ENCODE peak calls at places on chromosomes 16 and 17, in six cellular contexts. L is HFF-Myc; F is hepatocyte; H is keratinocyte; R is NCI-H1417 treated with DMSO at 0.1 percent for 48 hours; K is effector CD4-positive, alpha-beta T cell. N is an unnamed sample.

GRCh38 chr17:60135951-60136666 is 13.7 kb upstream of the CA4 start:
- DNase-seq in R (no peak), H (no peak), F (no peak), L (no peak), K (no peak), N (no peak)

GRCh38 chr16:77223184-77223583 is 24.0 kb downstream of the SYCE1L start:
- DNase-seq in R (no peak), L (no peak), K (no peak), F (no peak), H (no peak), N (no peak)

GRCh38 chr16:49484454-49484853 is 110.8 kb downstream of the C16orf78 start:
- DNase-seq in F (peak), L (no peak), R (no peak), K (no peak), H (no peak), N (no peak)

GRCh38 chr16:52816993-52817392 is 235.7 kb downstream of the CHD9NB start:
- DNase-seq in L (no peak), R (no peak), F (no peak), H (no peak), K (no peak), N (no peak)

GRCh38 chr17:5837055-5837491 is 233.1 kb upstream of the WSCD1 start:
- DNase-seq in F (no peak), H (peak), R (no peak), L (no peak), K (no peak), N (peak)

GRCh38 chr17:78822552-78822951 is 18.1 kb downstream of the USP36 start:
- DNase-seq in R (no peak), H (no peak), F (peak), L (peak), K (no peak), N (no peak)

GRCh38 chr16:830871-831570 is 30.5 kb upstream of the GNG13 start:
- DNase-seq in H (no peak), R (no peak), L (no peak), K (no peak), F (no peak), N (no peak)

GRCh38 chr16:66457888-66458287 is 30.8 kb downstream of the BEAN1 start:
- DNase-seq in K (no peak), F (no peak), L (no peak), H (no peak), R (no peak), N (no peak)

GRCh38 chr16:75052481-75053211 is 53.8 kb downstream of the ZNRF1 start:
- DNase-seq in F (no peak), K (no peak), R (no peak), H (no peak), L (no peak), N (no peak)

GRCh38 chr17:60600490-60601431 is 768 bp downstream of the PPM1D start:
- DNase-seq in H (peak), F (peak), L (peak), R (no peak), K (peak), N (no peak)

GRCh38 chr17:73697872-73698271 is 53.6 kb upstream of the SDK2 start:
- DNase-seq in F (peak), K (no peak), R (peak), H (no peak), L (no peak), N (no peak)

GRCh38 chr17:75289832-75290337 is 652 bp upstream of the SLC25A19 start:
- DNase-seq in L (no peak), H (no peak), K (peak), R (no peak), F (peak), N (no peak)

GRCh38 chr16:27434141-27435051 is 32.4 kb downstream of the IL21R start:
- DNase-seq in R (no peak), F (no peak), K (no peak), L (no peak), H (no peak), N (no peak)

GRCh38 chr17:58333396-58334207 is 5.0 kb upstream of the TSPOAP1 start:
- DNase-seq in L (no peak), F (no peak), K (no peak), H (no peak), R (no peak), N (no peak)

GRCh38 chr17:35079547-35079946 is 16.0 kb upstream of the RFFL start:
- DNase-seq in H (no peak), R (no peak), K (no peak), F (peak), L (no peak), N (peak)

GRCh38 chr17:1764274-1764673 is 2.4 kb downstream of the SERPINF1 start:
- DNase-seq in L (peak), K (no peak), R (no peak), F (peak), H (no peak), N (peak)

GRCh38 chr17:79897243-79898063 is 58.2 kb upstream of the CBX4 start:
- DNase-seq in L (no peak), K (no peak), R (no peak), H (no peak), F (no peak), N (no peak)

GRCh38 chr17:83085103-83085502 is 5.7 kb downstream of the METRNL start:
- DNase-seq in R (no peak), F (no peak), L (no peak), K (no peak), H (no peak), N (no peak)

GRCh38 chr17:7466318-7466643 is 13.2 kb downstream of the ZBTB4 start:
- DNase-seq in H (no peak), R (no peak), K (no peak), F (no peak), L (no peak), N (no peak)

GRCh38 chr17:34797724-34798123 is 163.5 kb downstream of the CCT6B start:
- DNase-seq in K (no peak), F (peak), L (no peak), R (no peak), H (no peak), N (no peak)

GRCh38 chr16:87713469-87714229 is 52.1 kb downstream of the KLHDC4 start:
- DNase-seq in F (no peak), K (peak), R (no peak), L (no peak), H (no peak), N (no peak)

GRCh38 chr17:12918132-12918531 is 99.7 kb downstream of the ELAC2 start:
- DNase-seq in L (no peak), K (no peak), R (no peak), F (no peak), H (no peak), N (no peak)

GRCh38 chr17:70067104-70067503 is 7.9 kb upstream of the KCNJ16 start:
- DNase-seq in R (no peak), F (no peak), H (no peak), K (no peak), L (no peak), N (no peak)

GRCh38 chr16:86962259-86962658 is 354.9 kb downstream of the C16orf95 start:
- DNase-seq in H (no peak), F (no peak), L (no peak), R (no peak), K (no peak), N (no peak)

GRCh38 chr17:41226051-41226450 is 397 bp upstream of the KRTAP9-2 start:
- DNase-seq in H (no peak), F (no peak), R (no peak), L (no peak), K (no peak), N (no peak)

GRCh38 chr17:66518108-66518507 is 215.7 kb downstream of the PRKCA start:
- DNase-seq in L (no peak), F (no peak), K (no peak), R (no peak), H (no peak), N (no peak)

GRCh38 chr17:44348234-44348987 is 3.3 kb downstream of the GRN start:
- DNase-seq in R (no peak), K (no peak), F (no peak), L (no peak), H (peak), N (peak)

N was measured in epithelial cell of prostate.